ENCODE peak calls at places on chromosomes 13 and 19, in seven cellular contexts. Y is stimulated activated CD8-positive, alpha-beta memory T cell treated with anti-CD3 and anti-CD28 coated beads, Interleukin-2, amount 100 ng/mL, for 1 hour; H is type B pancreatic cell; K is HFF-Myc; T is left ventricle myocardium superior; O is NCI-H187 treated with DMSO at 0.1 percent for 48 hours; G is nephron progenitor cell. C is an unnamed sample.

GRCh38 chr19:18437481-18438330 is at the start of gene ISYNA1:
- DNase-seq in G (peak; percentile 74), T (peak; percentile 73), H (no peak), K (no peak), Y (no peak), O (no peak), C (no peak)

GRCh38 chr19:3609779-3610719 is 3.4 kb upstream of the TBXA2R start:
- DNase-seq in K (no peak), T (no peak), G (no peak), O (no peak), H (no peak), Y (no peak), C (no peak)

GRCh38 chr13:19601749-19602725 is 31.4 kb upstream of the MPHOSPH8 start:
- DNase-seq in H (peak; percentile 78), T (peak; percentile 64), K (no peak), G (peak; percentile 68), O (no peak), Y (no peak), C (peak; percentile 63)

GRCh38 chr19:51096473-51097165 is 11.6 kb downstream of the CTU1 start:
- DNase-seq in Y (no peak), H (no peak), O (no peak), K (no peak), T (no peak), G (no peak), C (no peak)

GRCh38 chr13:41455725-41456419 is 1.5 kb upstream of the RGCC start:
- DNase-seq in H (no peak), O (no peak), G (no peak), K (no peak), T (no peak), Y (no peak), C (no peak)

GRCh38 chr13:71759506-71760225 is 107.3 kb downstream of the DACH1 start:
- DNase-seq in O (no peak), Y (no peak), G (no peak), T (no peak), H (no peak), K (no peak), C (no peak)

GRCh38 chr13:97254809-97255208 is 32.7 kb downstream of the MBNL2 start:
- DNase-seq in T (no peak), H (no peak), G (no peak), K (no peak), O (no peak), Y (no peak), C (no peak)

GRCh38 chr19:36572593-36573019 is 486 bp downstream of the ZNF529 start:
- DNase-seq in O (no peak), G (no peak), H (no peak), K (no peak), Y (no peak), T (no peak), C (no peak)

GRCh38 chr19:30558793-30559192 is 186.6 kb downstream of the ZNF536 start:
- DNase-seq in K (no peak), Y (no peak), T (no peak), O (no peak), G (no peak), H (no peak), C (no peak)

GRCh38 chr13:49811527-49811908 is 19.0 kb upstream of the KPNA3 start:
- DNase-seq in G (no peak), H (no peak), Y (no peak), K (no peak), T (no peak), O (no peak), C (no peak)

GRCh38 chr19:23992348-23992747 is 77.7 kb downstream of the ZNF726 start:
- DNase-seq in H (no peak), O (no peak), G (no peak), K (no peak), T (no peak), Y (no peak), C (no peak)

GRCh38 chr13:113919761-113920160 is 54.1 kb downstream of the C13orf46 start:
- DNase-seq in H (no peak), K (no peak), G (no peak), T (no peak), Y (no peak), O (no peak), C (no peak)

GRCh38 chr13:23794267-23795161 is 94.7 kb downstream of the MIPEP start:
- DNase-seq in Y (no peak), G (no peak), O (no peak), K (peak; percentile 52), T (no peak), H (no peak), C (no peak)

GRCh38 chr19:30226464-30227070 is 145.6 kb upstream of the ZNF536 start:
- DNase-seq in G (peak; percentile 42), O (no peak), T (peak; percentile 35), K (no peak), H (no peak), Y (no peak), C (no peak)

GRCh38 chr13:110185696-110186095 is 121.3 kb downstream of the COL4A1 start:
- DNase-seq in O (no peak), H (no peak), T (no peak), Y (no peak), G (no peak), K (no peak), C (no peak)

GRCh38 chr13:101556676-101557121 is 104.2 kb downstream of the ITGBL1 start:
- DNase-seq in G (no peak), Y (no peak), H (no peak), K (no peak), T (no peak), O (no peak), C (no peak)

GRCh38 chr19:58395220-58395978 is at the start of gene RNF225:
- DNase-seq in T (no peak), K (no peak), Y (no peak), H (no peak), G (no peak), O (no peak), C (no peak)

GRCh38 chr19:17680235-17680722 is 7.9 kb downstream of the UNC13A start:
- DNase-seq in K (no peak), G (peak; percentile 64), O (no peak), Y (peak; percentile 25), H (no peak), T (peak; percentile 84), C (peak; percentile 73)

GRCh38 chr19:12983561-12984142 is 11.6 kb upstream of the NFIX start:
- DNase-seq in H (peak; percentile 88), O (no peak), K (no peak), T (peak; percentile 91), G (peak; percentile 83), Y (peak; percentile 65), C (peak; percentile 74)

GRCh38 chr13:33110713-33111413 is 94.6 kb downstream of the KL start:
- DNase-seq in K (no peak), H (no peak), Y (no peak), T (peak; percentile 71), G (no peak), O (no peak), C (peak; percentile 22)

GRCh38 chr13:98787173-98787572 is 34.7 kb upstream of the SLC15A1 start:
- DNase-seq in H (no peak), O (no peak), K (no peak), T (no peak), G (no peak), Y (no peak), C (no peak)

GRCh38 chr13:77544365-77544764 is 8.9 kb downstream of the SCEL start:
- DNase-seq in K (no peak), H (no peak), O (no peak), Y (no peak), G (no peak), T (peak; percentile 71), C (no peak)

GRCh38 chr19:4910594-4911273 is 1.4 kb downstream of the UHRF1 start:
- DNase-seq in O (no peak), Y (no peak), H (no peak), G (peak; percentile 19), K (no peak), T (no peak), C (no peak)

C was measured in GM18507.